ENCODE peak calls at places on chromosomes 12 and 14, in eight cellular contexts. F, B, L, V, N, G, T and U are unnamed samples.

GRCh38 chr12:92002673-92003382 is 142.8 kb downstream of the BTG1 start:
- ATAC-seq in F (no peak), B (peak), L (no peak), V (no peak), N (no peak), G (no peak), T (no peak), U (no peak)

GRCh38 chr14:104821971-104822608 is 21.2 kb downstream of the ZBTB42 start:
- ATAC-seq in F (no peak), B (no peak), L (no peak), V (no peak), N (no peak), G (no peak), T (no peak), U (no peak)

GRCh38 chr14:53151523-53151866 is 1.6 kb downstream of the DDHD1 start:
- ATAC-seq in F (no peak), B (peak), L (no peak), V (no peak), N (no peak), G (peak), T (no peak), U (no peak)

GRCh38 chr12:50639721-50640120 is 124.2 kb upstream of the ATF1 start:
- ATAC-seq in F (no peak), B (no peak), L (peak), V (no peak), N (peak), G (no peak), T (no peak), U (no peak)

GRCh38 chr14:105908481-105908911 is 382.1 kb downstream of the TMEM121 start:
- ATAC-seq in F (no peak), B (no peak), L (peak), V (peak), N (no peak), G (no peak), T (no peak), U (no peak)

GRCh38 chr14:61034416-61035100 is 53.5 kb downstream of the SLC38A6 start:
- ATAC-seq in F (no peak), B (no peak), L (no peak), V (no peak), N (peak), G (no peak), T (no peak), U (peak)

GRCh38 chr12:67457799-67458680 is 188.9 kb downstream of the CAND1 start:
- ATAC-seq in F (peak), B (peak), L (no peak), V (no peak), N (no peak), G (no peak), T (peak), U (no peak)

GRCh38 chr12:92978607-92979006 is 49.5 kb upstream of the EEA1 start:
- ATAC-seq in F (no peak), B (no peak), L (no peak), V (no peak), N (no peak), G (no peak), T (no peak), U (no peak)

GRCh38 chr12:131018808-131019397 is 65.2 kb downstream of the ADGRD1 start:
- ATAC-seq in F (no peak), B (no peak), L (no peak), V (no peak), N (no peak), G (no peak), T (no peak), U (no peak)

GRCh38 chr14:71566276-71566675 is 366.0 kb upstream of the RGS6 start:
- ATAC-seq in F (no peak), B (no peak), L (peak), V (no peak), N (no peak), G (no peak), T (no peak), U (no peak)

GRCh38 chr12:51383281-51383905 is 7.8 kb downstream of the GALNT6 start:
- ATAC-seq in F (no peak), B (no peak), L (no peak), V (peak), N (peak), G (no peak), T (no peak), U (peak)

GRCh38 chr14:22837059-22837749 is 819 bp downstream of the MMP14 start:
- ATAC-seq in F (peak), B (peak), L (no peak), V (peak), N (peak), G (peak), T (peak), U (no peak)

GRCh38 chr14:41137741-41138140 is 468.9 kb upstream of the LRFN5 start:
- ATAC-seq in F (no peak), B (no peak), L (no peak), V (no peak), N (no peak), G (no peak), T (no peak), U (no peak)

GRCh38 chr12:32499048-32499447 is 99.7 kb downstream of the FGD4 start:
- ATAC-seq in F (no peak), B (peak), L (no peak), V (no peak), N (no peak), G (no peak), T (no peak), U (no peak)

GRCh38 chr12:53214221-53214620 is 7.2 kb upstream of the ITGB7 start:
- ATAC-seq in F (no peak), B (no peak), L (no peak), V (no peak), N (no peak), G (no peak), T (no peak), U (no peak)

GRCh38 chr14:69315302-69315701 is 55.3 kb downstream of the GALNT16 start:
- ATAC-seq in F (no peak), B (no peak), L (no peak), V (no peak), N (no peak), G (no peak), T (no peak), U (no peak)

GRCh38 chr12:2384029-2384386 is 331.2 kb downstream of the CACNA1C start:
- ATAC-seq in F (no peak), B (no peak), L (no peak), V (no peak), N (no peak), G (no peak), T (no peak), U (no peak)

GRCh38 chr14:22572562-22573058 is 16.4 kb downstream of the DAD1 start:
- ATAC-seq in F (peak), B (no peak), L (no peak), V (no peak), N (no peak), G (no peak), T (no peak), U (no peak)

GRCh38 chr14:71169028-71169427 is 261.8 kb downstream of the PCNX1 start:
- ATAC-seq in F (no peak), B (no peak), L (no peak), V (peak), N (no peak), G (no peak), T (no peak), U (peak)

GRCh38 chr12:94563261-94563660 is 87.1 kb downstream of the TMCC3 start:
- ATAC-seq in F (no peak), B (no peak), L (no peak), V (no peak), N (no peak), G (no peak), T (no peak), U (no peak)

GRCh38 chr14:103100281-103101121 is 6.0 kb downstream of the EXOC3L4 start:
- ATAC-seq in F (no peak), B (no peak), L (no peak), V (no peak), N (no peak), G (no peak), T (no peak), U (no peak)

GRCh38 chr14:86673523-86673969 is 1143.6 kb downstream of the FLRT2 start:
- ATAC-seq in F (no peak), B (no peak), L (no peak), V (no peak), N (no peak), G (no peak), T (no peak), U (no peak)

GRCh38 chr12:120820885-120821510 is 83.2 kb downstream of the SPPL3 start:
- ATAC-seq in F (no peak), B (no peak), L (peak), V (peak), N (peak), G (no peak), T (no peak), U (peak)

GRCh38 chr12:7411343-7411742 is 32.6 kb downstream of the CD163L1 start:
- ATAC-seq in F (no peak), B (no peak), L (no peak), V (no peak), N (no peak), G (no peak), T (no peak), U (no peak)

GRCh38 chr14:96121660-96122395 is 82.7 kb downstream of the C14orf132 start:
- ATAC-seq in F (no peak), B (no peak), L (no peak), V (no peak), N (no peak), G (no peak), T (no peak), U (no peak)

GRCh38 chr14:57389646-57390036 is 745 bp upstream of the NAA30 start:
- ATAC-seq in F (no peak), B (no peak), L (no peak), V (no peak), N (no peak), G (no peak), T (no peak), U (no peak)

GRCh38 chr12:81077686-81078441 is at the start of gene ACSS3:
- ATAC-seq in F (peak), B (peak), L (no peak), V (no peak), N (no peak), G (no peak), T (peak), U (no peak)

GRCh38 chr14:61247935-61248334 is 33.2 kb downstream of the TMEM30B start:
- ATAC-seq in F (no peak), B (no peak), L (no peak), V (peak), N (peak), G (no peak), T (no peak), U (peak)